ENCODE peak calls at places on chromosomes 4 and X, in ten cellular contexts. U is AG10803; N is H9; B is IMR-90; G is heart right ventricle; F is mesothelial cell of epicardium; S is fibroblast of mammary gland; H is AG04450; Y is CD4-positive, alpha-beta T cell; T is HFF-Myc. A is an unnamed sample.

GRCh38 chr4:2515835-2516550 is 20.5 kb upstream of the FAM193A start:
- DNase-seq in U (no peak), N (no peak), B (no peak), G (peak; percentile 48), F (no peak), S (no peak), H (no peak), Y (no peak), T (no peak), A (no peak)

GRCh38 chrX:45577361-45577760 is 376.7 kb upstream of the DIPK2B start:
- DNase-seq in U (no peak), N (no peak), B (no peak), G (no peak), F (no peak), S (no peak), H (no peak), Y (no peak), T (no peak), A (no peak)

GRCh38 chr4:156672924-156673323 is 298.7 kb downstream of the PDGFC start:
- DNase-seq in U (peak; percentile 50), N (no peak), B (no peak), G (no peak), F (no peak), S (peak; percentile 37), H (no peak), Y (no peak), T (no peak), A (no peak)

GRCh38 chr4:83093060-83093640 is 21.4 kb downstream of the PLAC8 start:
- DNase-seq in U (no peak), N (peak; percentile 79), B (no peak), G (no peak), F (no peak), S (no peak), H (no peak), Y (no peak), T (no peak), A (no peak)

GRCh38 chr4:113050837-113051236 is 1.4 kb downstream of the ANK2 start:
- DNase-seq in U (no peak), N (no peak), B (no peak), G (no peak), F (no peak), S (no peak), H (no peak), Y (no peak), T (no peak), A (no peak)

GRCh38 chrX:30278365-30278764 is 30.8 kb downstream of the NR0B1 start:
- DNase-seq in U (peak; percentile 34), N (no peak), B (peak; percentile 34), G (no peak), F (no peak), S (peak; percentile 84), H (no peak), Y (no peak), T (no peak), A (no peak)

GRCh38 chr4:76305971-76306881 is at the start of gene STBD1:
- DNase-seq in U (peak; percentile 60), N (peak; percentile 88), B (peak; percentile 49), G (peak; percentile 74), F (peak; percentile 40), S (peak; percentile 59), H (peak; percentile 15), Y (peak; percentile 9), T (no peak), A (peak; percentile 32)

GRCh38 chrX:103211012-103211715 is 3.7 kb upstream of the BEX4 start:
- DNase-seq in U (peak; percentile 40), N (peak; percentile 65), B (peak; percentile 34), G (peak; percentile 41), F (no peak), S (peak; percentile 60), H (no peak), Y (peak; percentile 23), T (no peak), A (peak; percentile 70)

GRCh38 chr4:55036405-55036804 is 89.0 kb downstream of the KDR start:
- DNase-seq in U (no peak), N (peak; percentile 45), B (no peak), G (no peak), F (no peak), S (no peak), H (no peak), Y (no peak), T (no peak), A (no peak)

GRCh38 chrX:98029861-98030260 is 1146.2 kb downstream of the RPA4 start:
- DNase-seq in U (no peak), N (no peak), B (no peak), G (no peak), F (no peak), S (no peak), H (no peak), Y (no peak), T (no peak), A (no peak)

GRCh38 chr4:4984186-4984585 is 35.1 kb downstream of the CYTL1 start:
- DNase-seq in U (no peak), N (peak; percentile 43), B (no peak), G (no peak), F (no peak), S (no peak), H (no peak), Y (no peak), T (no peak), A (no peak)

GRCh38 chr4:4986856-4987255 is 32.4 kb downstream of the CYTL1 start:
- DNase-seq in U (no peak), N (no peak), B (no peak), G (no peak), F (no peak), S (no peak), H (no peak), Y (no peak), T (no peak), A (no peak)

GRCh38 chr4:4985036-4985435 is 34.2 kb downstream of the CYTL1 start:
- DNase-seq in U (no peak), N (no peak), B (no peak), G (no peak), F (no peak), S (no peak), H (no peak), Y (no peak), T (no peak), A (no peak)

GRCh38 chr4:4987656-4988055 is 31.6 kb downstream of the CYTL1 start:
- DNase-seq in U (no peak), N (no peak), B (no peak), G (no peak), F (no peak), S (no peak), H (no peak), Y (no peak), T (no peak), A (no peak)

DNA sequence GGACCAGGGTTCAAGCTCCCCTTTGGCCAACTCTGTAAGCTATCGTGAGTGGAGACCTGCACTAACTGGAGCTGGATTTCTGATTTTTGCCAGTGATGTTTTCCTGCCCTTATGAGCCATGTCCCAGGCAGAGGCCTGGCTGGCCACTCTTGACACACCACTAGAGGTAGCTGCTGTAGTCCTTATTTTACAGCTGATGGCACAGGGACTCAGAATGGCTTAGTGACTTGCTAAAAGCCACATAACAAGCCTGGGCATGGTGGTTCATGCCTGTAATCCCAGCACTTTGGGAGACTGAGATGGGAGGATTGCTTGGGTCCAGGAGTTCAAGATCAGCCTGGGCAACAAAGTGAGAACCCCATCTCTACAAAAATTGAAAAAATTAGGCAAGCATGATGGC is 33.4 kb downstream of the CYTL1 start:
- DNase-seq in U (peak; percentile 37), N (peak; percentile 56), B (no peak), G (no peak), F (no peak), S (no peak), H (no peak), Y (no peak), T (no peak), A (no peak)
- TF ChIP-seq CTCF in U (peak; percentile 49), N (peak; percentile 48), B (peak; percentile 16), G (no peak), F (no peak), S (peak; percentile 34), H (peak; percentile 30), Y (no peak), T (peak; percentile 38), A (no peak)

GRCh38 chrX:132610536-132610935 is 121.7 kb upstream of the MBNL3 start:
- DNase-seq in U (no peak), N (no peak), B (no peak), G (no peak), F (no peak), S (no peak), H (no peak), Y (no peak), T (no peak), A (no peak)

GRCh38 chrX:132615396-132616131 is 126.7 kb upstream of the MBNL3 start:
- DNase-seq in U (peak; percentile 15), N (peak; percentile 57), B (peak; percentile 12), G (peak; percentile 9), F (peak; percentile 24), S (peak; percentile 41), H (no peak), Y (peak; percentile 11), T (no peak), A (peak; percentile 62)

GRCh38 chrX:132613801-132614200 is 125.0 kb upstream of the MBNL3 start:
- DNase-seq in U (no peak), N (no peak), B (no peak), G (no peak), F (no peak), S (no peak), H (no peak), Y (no peak), T (no peak), A (no peak)

GRCh38 chrX:132612990-132613564 is 124.2 kb upstream of the MBNL3 start:
- DNase-seq in U (peak; percentile 16), N (peak; percentile 44), B (peak; percentile 4), G (peak; percentile 4), F (peak; percentile 45), S (peak; percentile 28), H (no peak), Y (peak; percentile 24), T (no peak), A (peak; percentile 55)

GRCh38 chrX:132614297-132614696 is 125.5 kb upstream of the MBNL3 start:
- DNase-seq in U (no peak), N (peak; percentile 35), B (no peak), G (no peak), F (no peak), S (peak; percentile 9), H (no peak), Y (no peak), T (no peak), A (no peak)
- TF ChIP-seq CTCF in U (peak; percentile 49), N (peak; percentile 70), B (peak; percentile 28), G (no peak), F (no peak), S (peak; percentile 31), H (peak; percentile 34), Y (no peak), T (peak; percentile 40), A (no peak)

DNA sequence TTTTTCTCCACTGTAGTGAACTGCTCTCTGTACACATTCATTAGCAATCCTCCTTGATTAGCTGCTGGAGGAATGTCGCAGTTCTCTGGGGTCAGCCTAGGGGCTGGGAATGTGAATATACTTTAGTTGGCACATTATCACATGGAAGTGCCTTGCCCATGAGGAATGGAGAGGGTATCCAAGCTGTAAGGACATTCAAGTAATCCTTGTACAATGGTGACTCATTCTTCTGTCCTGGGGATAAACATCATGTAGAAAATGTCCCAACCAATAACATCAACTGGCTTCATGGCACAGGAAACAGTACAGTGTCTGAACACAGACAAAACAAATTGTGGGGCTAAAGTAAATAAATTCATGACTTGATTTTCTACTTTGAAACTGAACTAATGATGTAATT is 147.1 kb downstream of the GLRA2 start:
- DNase-seq in U (no peak), N (no peak), B (peak; percentile 10), G (no peak), F (no peak), S (peak; percentile 17), H (no peak), Y (no peak), T (no peak), A (no peak)
- TF ChIP-seq CTCF in U (no peak), N (no peak), B (no peak), G (no peak), F (no peak), S (no peak), H (no peak), Y (no peak), T (no peak), A (no peak)

GRCh38 chrX:149487292-149487691 is 17.8 kb downstream of the IDS start:
- DNase-seq in U (no peak), N (no peak), B (no peak), G (no peak), F (no peak), S (no peak), H (no peak), Y (no peak), T (no peak), A (peak; percentile 41)
- TF ChIP-seq CTCF in U (peak; percentile 28), N (peak; percentile 46), B (no peak), G (peak; percentile 24), F (peak; percentile 55), S (peak; percentile 30), H (peak; percentile 15), Y (no peak), T (peak; percentile 23), A (no peak)